ENCODE peak calls at places on chromosome 16, in four cellular contexts. G, M, I and Q are unnamed samples. For H3K9me3, the result is how much of the 10 kb centered on the place peaks cover.

GRCh38 chr16:57639172-57639571 is 10.7 kb downstream of the ADGRG1 start:
- DNase-seq in G (no peak), I (no peak), M (peak), Q (no peak)

GRCh38 chr16:30407794-30408534 is 558 bp downstream of the ZNF771 start:
- DNase-seq in G (no peak), M (no peak), I (no peak), Q (no peak)

GRCh38 chr16:17607075-17607509 is 136.3 kb upstream of the XYLT1 start:
- DNase-seq in I (no peak), M (no peak), G (no peak), Q (no peak)

GRCh38 chr16:67249762-67250327 is 1.1 kb downstream of the SLC9A5 start:
- DNase-seq in M (no peak), I (no peak), G (no peak), Q (no peak)

GRCh38 chr16:85210423-85211169 is 98.3 kb upstream of the CIBAR2 start:
- DNase-seq in G (no peak), M (no peak), I (no peak), Q (no peak)

GRCh38 chr16:57759541-57760356 is 24.2 kb downstream of the KATNB1 start:
- DNase-seq in I (no peak), G (no peak), M (no peak), Q (no peak)

GRCh38 chr16:88920618-88921602 is 54.5 kb upstream of the PABPN1L start:
- DNase-seq in I (no peak), M (no peak), G (peak), Q (peak)

GRCh38 chr16:89232107-89232506 is 14.6 kb downstream of the ZNF778 start:
- DNase-seq in M (no peak), G (no peak), I (no peak), Q (no peak)

GRCh38 chr16:9092282-9092962 is 978 bp downstream of the HAPSTR1 start:
- DNase-seq in G (peak), M (peak), I (peak), Q (peak)

GRCh38 chr16:70302745-70303144 is 3.8 kb downstream of the DDX19B start:
- DNase-seq in M (no peak), G (no peak), I (no peak), Q (no peak)
- H3K9me3 ChIP-seq in M (under half), G (under half), I (under half), Q (under half)

DNA sequence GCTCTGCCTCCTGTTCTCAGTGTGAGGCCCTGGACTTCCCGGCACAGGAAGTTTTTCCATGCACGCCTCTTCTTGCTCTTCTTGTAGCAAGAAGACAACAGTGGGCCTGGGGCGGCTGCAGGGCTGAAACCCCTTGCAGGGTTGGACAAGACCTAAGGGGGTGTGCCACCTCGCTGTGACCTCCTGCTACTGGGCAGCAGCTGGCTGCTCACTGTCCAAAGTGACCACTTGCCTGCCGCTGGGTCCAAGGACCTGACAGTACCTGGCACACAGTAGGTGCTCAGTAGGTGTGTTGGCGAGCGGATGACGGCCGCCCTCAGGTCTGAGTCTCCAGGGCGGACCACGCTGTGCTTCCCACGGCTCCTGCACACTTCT is 331.5 kb downstream of the C16orf95 start:
- DNase-seq in G (no peak), M (no peak), I (no peak), Q (no peak)
- H3K4me3 ChIP-seq in G (no peak), M (no peak), I (no peak), Q (no peak)

GRCh38 chr16:10410469-10410868 is 24.6 kb downstream of the ATF7IP2 start:
- DNase-seq in I (no peak), G (no peak), M (no peak), Q (no peak)

GRCh38 chr16:10408824-10409381 is 23.0 kb downstream of the ATF7IP2 start:
- DNase-seq in I (no peak), G (no peak), M (peak), Q (no peak)

DNA sequence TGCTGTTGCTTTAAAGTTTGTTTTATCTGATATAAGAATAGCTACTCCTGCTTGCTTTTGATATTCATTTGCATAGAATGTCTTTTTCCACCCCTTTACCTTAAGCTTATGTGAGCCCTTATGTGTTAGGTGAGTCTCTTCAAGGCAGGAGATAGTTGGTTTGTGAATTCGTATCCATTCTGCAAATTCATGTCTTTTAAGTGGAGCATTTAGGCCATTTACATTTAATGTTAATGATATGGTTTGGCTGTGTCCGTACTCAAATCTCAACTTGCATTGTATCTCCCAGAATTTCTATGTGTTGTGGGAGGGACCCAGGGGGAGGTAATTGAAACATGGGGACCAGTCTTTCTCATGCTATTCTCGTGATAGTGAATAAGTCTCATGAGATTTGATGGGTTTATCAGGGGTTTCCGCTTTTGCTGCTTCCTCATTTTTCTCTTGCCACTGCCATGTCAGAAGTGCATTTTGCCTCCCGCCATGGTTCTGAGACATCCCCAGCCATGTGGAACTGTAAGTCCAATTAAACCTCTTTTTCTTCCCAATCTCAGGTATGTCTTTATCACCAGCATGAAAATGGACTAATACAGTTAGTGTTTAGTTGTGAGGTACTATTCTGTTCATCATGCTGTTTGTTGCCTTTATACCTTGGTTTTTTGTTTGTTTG is 27.2 kb downstream of the ATF7IP2 start:
- DNase-seq in I (no peak), M (no peak), G (no peak), Q (no peak)
- H3K9me3 ChIP-seq in I (half or more), M (under half), G (under half), Q (under half)

GRCh38 chr16:2196162-2196980 is at the start of gene CASKIN1:
- DNase-seq in G (no peak), I (no peak), M (no peak), Q (no peak)

GRCh38 chr16:2197765-2198164 is 1.4 kb upstream of the CASKIN1 start:
- DNase-seq in G (no peak), I (no peak), M (no peak), Q (no peak)

GRCh38 chr16:2195316-2196161 is 866 bp downstream of the CASKIN1 start:
- DNase-seq in M (no peak), I (no peak), G (no peak), Q (no peak)

GRCh38 chr16:2198283-2198682 is 1.9 kb upstream of the CASKIN1 start:
- DNase-seq in I (no peak), M (no peak), G (no peak), Q (no peak)

DNA sequence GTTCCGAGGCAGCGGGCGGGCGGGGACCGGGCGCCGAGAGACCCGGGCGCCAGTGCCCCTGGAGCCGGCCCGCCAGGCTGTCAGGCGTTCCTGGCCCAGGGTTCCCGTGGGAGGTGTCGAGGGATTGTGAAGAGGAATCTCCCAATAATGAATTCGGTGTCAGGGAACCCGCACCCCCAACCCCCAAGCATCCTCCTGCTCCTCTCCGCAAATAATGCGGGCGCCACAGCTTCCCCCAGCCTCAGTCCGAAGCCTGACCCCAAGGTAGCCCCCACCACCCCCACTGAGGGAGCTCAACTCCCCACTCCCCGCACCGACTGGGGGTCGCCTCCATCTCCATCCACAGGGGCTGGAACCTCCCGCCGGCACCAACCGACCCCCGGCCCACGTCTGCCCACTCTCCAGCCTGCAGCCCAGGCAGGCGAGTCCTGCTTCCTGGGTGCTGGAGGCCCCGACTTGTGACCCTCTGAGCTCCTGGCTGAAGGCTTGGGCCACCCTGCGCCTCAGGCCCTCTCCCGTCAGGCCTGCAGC is 641 bp upstream of the CASKIN1 start:
- DNase-seq in I (no peak), G (no peak), M (no peak), Q (no peak)
- H3K4me3 ChIP-seq in I (peak), G (no peak), M (no peak), Q (no peak)

DNA sequence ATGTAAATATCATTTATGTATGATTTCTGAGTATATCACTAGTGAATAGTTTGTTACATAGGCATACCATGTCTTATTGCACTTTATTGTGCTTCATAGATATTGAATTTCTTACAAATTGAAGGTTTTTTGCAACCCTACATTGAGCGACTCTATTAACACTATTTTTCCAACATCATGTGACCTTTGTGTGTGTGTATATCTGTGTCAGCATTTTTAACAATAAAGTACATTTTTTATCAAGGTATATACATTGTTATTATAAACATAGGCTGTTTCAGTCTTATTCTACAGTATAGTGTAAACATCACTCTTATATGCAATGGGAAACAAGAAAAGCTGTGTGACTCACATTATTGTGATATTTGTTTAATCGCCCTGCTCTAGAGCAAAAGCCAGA is 1944.9 kb downstream of the TP53TG3F start:
- DNase-seq in I (no peak), G (no peak), M (no peak), Q (no peak)
- H3K9me3 ChIP-seq in I (under half), G (under half), M (under half), Q (under half)